ENCODE peak calls at places on chromosomes 13 and 19, in eight cellular contexts. Z, S, P, I, D, Q, J and H are unnamed samples.

GRCh38 chr13:67140006-67140405 is 90.1 kb downstream of the PCDH9 start:
- DNase-seq in D (no peak), Q (no peak), Z (no peak), J (no peak), P (no peak), S (no peak), I (no peak), H (no peak)

GRCh38 chr13:43838909-43839308 is 40.6 kb downstream of the CCDC122 start:
- DNase-seq in D (no peak), Q (no peak), I (no peak), S (peak; percentile 97), Z (no peak), J (no peak), P (no peak), H (no peak)

GRCh38 chr19:57103573-57104277 is 16.1 kb upstream of the USP29 start:
- DNase-seq in Z (peak; percentile 19), D (no peak), I (peak; percentile 42), Q (peak; percentile 42), J (peak; percentile 78), S (peak; percentile 46), P (peak; percentile 33), H (peak; percentile 23)

GRCh38 chr19:45913874-45914830 is at the start of gene NANOS2:
- DNase-seq in Z (peak; percentile 69), Q (no peak), J (no peak), S (no peak), P (no peak), I (no peak), D (no peak), H (no peak)

GRCh38 chr13:59890064-59890463 is 273.7 kb downstream of the DIAPH3 start:
- DNase-seq in J (no peak), Q (no peak), Z (no peak), I (no peak), D (no peak), P (peak; percentile 32), S (peak; percentile 21), H (no peak)

GRCh38 chr19:4124638-4125037 is 716 bp upstream of the MAP2K2 start:
- DNase-seq in I (no peak), S (no peak), P (no peak), J (no peak), D (no peak), Z (no peak), Q (no peak), H (no peak)

GRCh38 chr19:15551183-15552004 is 43.1 kb downstream of the CYP4F22 start:
- DNase-seq in I (peak; percentile 67), D (peak; percentile 57), S (no peak), Z (no peak), Q (no peak), J (no peak), P (no peak), H (no peak)

GRCh38 chr13:107553838-107554237 is 661.5 kb downstream of the LIG4 start:
- DNase-seq in Z (peak; percentile 23), P (no peak), I (no peak), S (peak; percentile 50), Q (no peak), J (no peak), D (no peak), H (no peak)

GRCh38 chr19:4123615-4124568 is at the start of gene MAP2K2:
- DNase-seq in I (peak; percentile 96), P (peak; percentile 87), J (peak; percentile 86), Z (peak; percentile 96), S (peak; percentile 76), Q (peak; percentile 87), D (peak; percentile 96), H (peak; percentile 84)

GRCh38 chr13:99984463-99985242 is 3.1 kb downstream of the ZIC2 start:
- DNase-seq in D (no peak), P (peak; percentile 32), I (no peak), S (no peak), Q (no peak), Z (no peak), J (no peak), H (peak; percentile 40)

GRCh38 chr13:42539670-42540069 is 34.3 kb upstream of the TNFSF11 start:
- DNase-seq in D (no peak), S (no peak), P (peak; percentile 52), Z (no peak), Q (no peak), I (no peak), J (no peak), H (no peak)

GRCh38 chr13:46577656-46578589 is 25.0 kb downstream of the LRCH1 start:
- DNase-seq in D (no peak), P (no peak), Z (no peak), Q (no peak), S (no peak), J (peak; percentile 77), I (no peak), H (no peak)

GRCh38 chr19:5893907-5894703 is 9.5 kb downstream of the NDUFA11 start:
- DNase-seq in Q (no peak), Z (peak; percentile 71), I (no peak), J (no peak), D (no peak), P (no peak), S (no peak), H (no peak)

GRCh38 chr19:53294786-53295441 is 27.4 kb upstream of the VN1R4 start:
- DNase-seq in D (no peak), S (no peak), Z (no peak), J (no peak), Q (no peak), I (no peak), P (peak; percentile 18), H (no peak)

GRCh38 chr13:109123971-109124370 is 494.6 kb downstream of the MYO16 start:
- DNase-seq in Q (no peak), Z (peak; percentile 7), S (no peak), P (no peak), I (no peak), J (no peak), D (no peak), H (no peak)

GRCh38 chr13:98315466-98315865 is 138.4 kb upstream of the RNF113B start:
- DNase-seq in Q (peak; percentile 66), J (no peak), Z (no peak), S (peak; percentile 38), P (peak; percentile 48), D (no peak), I (no peak), H (no peak)

GRCh38 chr19:2983351-2984195 is 6.2 kb downstream of the TLE6 start:
- DNase-seq in S (peak; percentile 62), Q (no peak), P (peak; percentile 84), D (no peak), J (peak; percentile 6), Z (peak; percentile 79), I (no peak), H (peak; percentile 91)

GRCh38 chr13:80363890-80364503 is 23.1 kb upstream of the SPRY2 start:
- DNase-seq in D (no peak), Z (no peak), I (no peak), Q (peak; percentile 26), J (peak; percentile 56), S (peak; percentile 33), P (peak; percentile 62), H (no peak)

GRCh38 chr13:23993439-23993980 is 96.2 kb upstream of the C1QTNF9B start:
- DNase-seq in D (no peak), Q (no peak), J (no peak), I (no peak), Z (no peak), S (no peak), P (peak; percentile 50), H (no peak)

GRCh38 chr19:19662866-19663291 is 597 bp downstream of the ATP13A1 start:
- DNase-seq in Z (no peak), D (no peak), J (no peak), S (no peak), Q (no peak), I (no peak), P (no peak), H (peak; percentile 16)

GRCh38 chr13:61406275-61406674 is 9.4 kb downstream of the PCDH20 start:
- DNase-seq in D (no peak), I (no peak), Z (no peak), J (no peak), P (no peak), Q (no peak), S (no peak), H (no peak)